ENCODE peak calls at places on chromosomes 12 and 14, in seven cellular contexts. U, G, C, K, B, O and Q are unnamed samples.

GRCh38 chr12:118850244-118850825 is 131.0 kb upstream of the SRRM4 start:
- DNase-seq in U (peak; percentile 35), G (no peak), C (peak; percentile 60), K (no peak), B (no peak), O (no peak), Q (no peak)

GRCh38 chr12:99567072-99567471 is 80.5 kb upstream of the GARIN6 start:
- DNase-seq in U (no peak), G (no peak), C (peak; percentile 16), K (no peak), B (no peak), O (no peak), Q (no peak)

GRCh38 chr12:55929306-55929791 is 1.6 kb upstream of the DGKA start:
- DNase-seq in U (peak; percentile 89), G (peak; percentile 31), C (no peak), K (peak; percentile 93), B (no peak), O (no peak), Q (peak; percentile 70)

GRCh38 chr12:116389990-116390655 is 112.6 kb upstream of the MED13L start:
- DNase-seq in U (no peak), G (no peak), C (no peak), K (no peak), B (peak; percentile 83), O (no peak), Q (no peak)

GRCh38 chr14:68871392-68871791 is 78.5 kb upstream of the ZFP36L1 start:
- DNase-seq in U (no peak), G (no peak), C (no peak), K (no peak), B (no peak), O (no peak), Q (no peak)

GRCh38 chr14:68384881-68385280 is 408.0 kb downstream of the ZFP36L1 start:
- DNase-seq in U (no peak), G (no peak), C (no peak), K (no peak), B (no peak), O (peak; percentile 46), Q (no peak)

GRCh38 chr14:61562321-61563161 is 132.8 kb upstream of the HIF1A start:
- DNase-seq in U (no peak), G (no peak), C (no peak), K (peak; percentile 29), B (peak; percentile 98), O (no peak), Q (no peak)

GRCh38 chr14:71103662-71104484 is 196.6 kb downstream of the PCNX1 start:
- DNase-seq in U (peak; percentile 57), G (no peak), C (peak; percentile 60), K (peak; percentile 48), B (peak; percentile 64), O (no peak), Q (peak; percentile 13)